ENCODE peak calls at places on chromosome 20, in nine cellular contexts. Q is psoas muscle; F is OCI-LY7; Y is neural crest cell; X is bronchial epithelial cell; A is CD4-positive, alpha-beta T cell; O is RWPE1; M is chondrocyte; R is hepatocyte. L is an unnamed sample.

GRCh38 chr20:49185071-49185757 is 2.9 kb downstream of the STAU1 start:
- DNase-seq in R (no peak), Y (no peak), O (no peak), M (no peak), A (no peak), X (no peak), F (no peak), Q (no peak), L (no peak)

GRCh38 chr20:63260943-63261807 is 6.9 kb upstream of the NKAIN4 start:
- DNase-seq in X (no peak), A (no peak), M (no peak), O (no peak), Q (no peak), F (no peak), R (peak; percentile 68), Y (no peak), L (no peak)

GRCh38 chr20:14832630-14833029 is 495.2 kb upstream of the FLRT3 start:
- DNase-seq in F (no peak), Y (no peak), R (no peak), M (no peak), O (no peak), A (no peak), Q (no peak), X (no peak), L (no peak)

GRCh38 chr20:57438552-57438951 is 47.4 kb downstream of the RBM38 start:
- DNase-seq in Q (no peak), X (no peak), R (no peak), F (no peak), A (no peak), Y (no peak), M (no peak), O (no peak), L (no peak)

GRCh38 chr20:24633026-24633425 is 163.6 kb downstream of the SYNDIG1 start:
- DNase-seq in F (no peak), O (peak; percentile 11), M (no peak), A (no peak), Y (no peak), X (peak; percentile 72), R (no peak), Q (no peak), L (no peak)

GRCh38 chr20:6121504-6121903 is 1.3 kb downstream of the FERMT1 start:
- DNase-seq in F (no peak), A (no peak), Q (no peak), Y (no peak), X (no peak), R (no peak), M (no peak), O (no peak), L (no peak)

GRCh38 chr20:36824142-36824940 is 50.8 kb upstream of the DSN1 start:
- DNase-seq in O (no peak), X (peak; percentile 81), F (no peak), Y (no peak), M (no peak), Q (no peak), R (no peak), A (no peak), L (no peak)

GRCh38 chr20:37758332-37758731 is 64.5 kb downstream of the CTNNBL1 start:
- DNase-seq in R (peak; percentile 11), M (no peak), Q (no peak), F (no peak), A (no peak), O (peak; percentile 19), X (no peak), Y (no peak), L (no peak)

GRCh38 chr20:43843096-43843964 is 71.3 kb upstream of the TOX2 start:
- DNase-seq in R (no peak), Q (no peak), F (no peak), X (peak; percentile 72), A (no peak), M (no peak), O (peak; percentile 66), Y (no peak), L (no peak)

GRCh38 chr20:50438986-50439407 is 71.2 kb upstream of the PTPN1 start:
- DNase-seq in Y (no peak), M (no peak), R (peak; percentile 58), A (no peak), X (peak; percentile 99), O (peak; percentile 97), Q (no peak), F (no peak), L (peak; percentile 35)

GRCh38 chr20:48025661-48026060 is 240.4 kb upstream of the SULF2 start:
- DNase-seq in O (peak; percentile 93), F (no peak), Q (no peak), M (no peak), R (no peak), X (no peak), A (no peak), Y (no peak), L (no peak)

GRCh38 chr20:51712501-51713212 is 55.5 kb downstream of the ATP9A start:
- DNase-seq in Y (no peak), M (no peak), R (peak; percentile 23), X (peak; percentile 15), Q (peak; percentile 23), A (no peak), O (peak; percentile 42), F (no peak), L (no peak)
- TF ChIP-seq CTCF in Y (peak; percentile 57), M (peak; percentile 86), R (peak; percentile 23), X (peak; percentile 53), Q (no peak), A (no peak), O (no peak), F (peak; percentile 73), L (no peak)

GRCh38 chr20:46102940-46103339 is 13.2 kb upstream of the NCOA5 start:
- DNase-seq in F (no peak), O (no peak), M (no peak), Q (no peak), A (no peak), X (no peak), R (no peak), Y (no peak), L (no peak)

GRCh38 chr20:46104262-46104661 is 13.9 kb upstream of the CD40 start:
- DNase-seq in X (no peak), F (no peak), A (no peak), M (no peak), O (no peak), R (no peak), Q (no peak), Y (no peak), L (no peak)

GRCh38 chr20:46101957-46102356 is 12.2 kb upstream of the NCOA5 start:
- DNase-seq in O (no peak), X (no peak), F (no peak), Q (no peak), M (no peak), Y (no peak), A (no peak), R (no peak), L (no peak)

GRCh38 chr20:46099491-46100287 is 9.9 kb upstream of the NCOA5 start:
- DNase-seq in O (no peak), R (no peak), M (no peak), X (no peak), F (peak; percentile 20), A (no peak), Y (no peak), Q (no peak), L (no peak)
- TF ChIP-seq CTCF in O (no peak), R (no peak), M (no peak), X (no peak), F (peak; percentile 47), A (no peak), Y (no peak), Q (no peak), L (no peak)

GRCh38 chr20:10547276-10548114 is 112.4 kb downstream of the SLX4IP start:
- DNase-seq in R (no peak), A (no peak), F (no peak), M (no peak), Q (no peak), O (no peak), X (no peak), Y (no peak), L (no peak)
- TF ChIP-seq CTCF in R (no peak), A (no peak), F (no peak), M (no peak), Q (no peak), O (no peak), X (no peak), Y (no peak), L (no peak)

GRCh38 chr20:9518776-9519175 is 4.4 kb downstream of the LAMP5 start:
- DNase-seq in Q (no peak), F (no peak), O (no peak), X (no peak), M (no peak), R (no peak), A (no peak), Y (no peak), L (no peak)

GRCh38 chr20:9515761-9516657 is 1.6 kb downstream of the LAMP5 start:
- DNase-seq in M (no peak), O (no peak), Q (no peak), F (no peak), A (no peak), R (no peak), X (peak; percentile 8), Y (no peak), L (no peak)

GRCh38 chr20:9515211-9515580 is 806 bp downstream of the LAMP5 start:
- DNase-seq in X (no peak), R (no peak), Q (no peak), A (no peak), O (no peak), F (no peak), Y (no peak), M (no peak), L (no peak)

GRCh38 chr20:9516658-9516987 is 2.2 kb downstream of the LAMP5 start:
- DNase-seq in Y (no peak), A (no peak), R (no peak), X (no peak), F (no peak), O (no peak), M (no peak), Q (no peak), L (no peak)

GRCh38 chr20:9517297-9518134 is 3.1 kb downstream of the LAMP5 start:
- DNase-seq in O (no peak), F (no peak), M (no peak), Q (no peak), A (no peak), Y (no peak), X (no peak), R (no peak), L (no peak)
- TF ChIP-seq CTCF in O (no peak), F (no peak), M (no peak), Q (no peak), A (no peak), Y (no peak), X (no peak), R (no peak), L (no peak)